ENCODE peak calls at places on chromosome 10, in four cellular contexts. D is heart right ventricle; L is Peyer's patch; N is effector memory CD4-positive, alpha-beta T cell. G is an unnamed sample. For H3K4me1, the result is how much of the 10 kb centered on the place peaks cover.

GRCh38 chr10:133359554-133359971 is 1.7 kb upstream of the FUOM start:
- DNase-seq in D (no peak), L (peak), N (no peak), G (peak)

GRCh38 chr10:35498693-35499092 is 106.4 kb upstream of the GJD4 start:
- DNase-seq in D (no peak), L (no peak), N (no peak), G (no peak)

GRCh38 chr10:20948723-20949327 is 51.7 kb upstream of the NEBL start:
- DNase-seq in D (no peak), L (no peak), N (no peak), G (no peak)

GRCh38 chr10:132752378-132752777 is 33.6 kb downstream of the NKX6-2 start:
- DNase-seq in D (no peak), L (no peak), N (no peak), G (no peak)

GRCh38 chr10:86362566-86363183 is 3.9 kb downstream of the GRID1 start:
- DNase-seq in D (no peak), L (peak), N (no peak), G (no peak)

GRCh38 chr10:33291053-33291592 is 43.3 kb downstream of the NRP1 start:
- DNase-seq in D (no peak), L (no peak), N (no peak), G (no peak)

GRCh38 chr10:12766222-12766621 is 235.3 kb downstream of the CCDC3 start:
- DNase-seq in D (no peak), L (no peak), N (no peak), G (no peak)

GRCh38 chr10:17365402-17365801 is 89.0 kb downstream of the ST8SIA6 start:
- DNase-seq in D (no peak), L (no peak), N (no peak), G (no peak)

GRCh38 chr10:65415318-65415717 is 1510.5 kb upstream of the LRRTM3 start:
- DNase-seq in D (no peak), L (no peak), N (no peak), G (no peak)

GRCh38 chr10:126387931-126388911 is at the start of gene ADAM12:
- DNase-seq in D (peak), L (no peak), N (no peak), G (peak)

GRCh38 chr10:79448732-79449049 is 3.3 kb upstream of the ZCCHC24 start:
- DNase-seq in D (no peak), L (no peak), N (no peak), G (no peak)

GRCh38 chr10:30026080-30026479 is 33.3 kb downstream of the JCAD start:
- DNase-seq in D (no peak), L (no peak), N (no peak), G (no peak)

GRCh38 chr10:133403359-133403758 is 9.4 kb downstream of the MTG1 start:
- DNase-seq in D (no peak), L (peak), N (no peak), G (no peak)

GRCh38 chr10:3807928-3808496 is 23.0 kb upstream of the KLF6 start:
- DNase-seq in D (peak), L (no peak), N (no peak), G (no peak)
- H3K4me1 ChIP-seq in D (under half), L (under half), N (half or more), G (half or more)

GRCh38 chr10:13987472-13987871 is 343.3 kb downstream of the FRMD4A start:
- DNase-seq in D (no peak), L (no peak), N (no peak), G (no peak)
- H3K27ac ChIP-seq in D (no peak), L (no peak), N (no peak), G (no peak)

DNA sequence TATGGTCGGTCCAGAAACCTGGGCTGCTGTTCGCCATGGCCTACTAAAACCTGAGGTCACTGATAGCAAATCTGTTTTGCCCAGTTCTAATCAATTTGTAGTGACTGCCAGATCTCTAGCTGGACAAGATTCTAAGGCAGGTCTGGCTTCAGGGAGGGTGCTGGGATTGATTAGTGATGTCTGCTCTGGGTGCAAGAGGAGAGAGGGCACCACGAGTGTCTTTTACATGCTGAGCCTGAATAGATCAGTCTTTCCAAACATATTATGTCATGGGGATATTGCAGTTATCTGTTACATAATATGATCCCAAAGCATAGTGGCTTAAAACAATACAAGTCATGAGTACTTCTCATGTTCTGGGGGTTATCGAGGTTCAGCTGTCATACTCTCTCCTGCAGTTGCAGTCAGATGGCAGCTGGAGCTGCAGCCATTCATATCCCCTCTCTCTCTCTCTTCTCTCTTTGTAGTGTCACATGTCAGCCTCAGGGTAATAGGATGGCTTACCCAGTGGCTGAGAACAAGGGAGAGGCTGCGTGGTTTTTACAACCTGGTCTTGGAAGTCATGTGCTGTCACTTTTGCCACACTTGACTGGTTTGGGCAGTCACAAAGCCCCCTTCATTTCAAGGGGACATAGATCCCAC is 26.0 kb downstream of the SLC29A3 start:
- DNase-seq in D (no peak), L (no peak), N (no peak), G (no peak)
- H3K4me1 ChIP-seq in D (under half), L (under half), N (under half), G (under half)

GRCh38 chr10:103618027-103618385 is 124.5 kb downstream of the NEURL1 start:
- DNase-seq in D (peak), L (no peak), N (no peak), G (no peak)

GRCh38 chr10:103619424-103620356 is 126.2 kb downstream of the NEURL1 start:
- DNase-seq in D (no peak), L (no peak), N (no peak), G (no peak)

GRCh38 chr10:103620357-103620749 is 126.8 kb downstream of the NEURL1 start:
- DNase-seq in D (no peak), L (no peak), N (no peak), G (no peak)

GRCh38 chr10:103617362-103618026 is 124.0 kb downstream of the NEURL1 start:
- DNase-seq in D (peak), L (no peak), N (no peak), G (no peak)

DNA sequence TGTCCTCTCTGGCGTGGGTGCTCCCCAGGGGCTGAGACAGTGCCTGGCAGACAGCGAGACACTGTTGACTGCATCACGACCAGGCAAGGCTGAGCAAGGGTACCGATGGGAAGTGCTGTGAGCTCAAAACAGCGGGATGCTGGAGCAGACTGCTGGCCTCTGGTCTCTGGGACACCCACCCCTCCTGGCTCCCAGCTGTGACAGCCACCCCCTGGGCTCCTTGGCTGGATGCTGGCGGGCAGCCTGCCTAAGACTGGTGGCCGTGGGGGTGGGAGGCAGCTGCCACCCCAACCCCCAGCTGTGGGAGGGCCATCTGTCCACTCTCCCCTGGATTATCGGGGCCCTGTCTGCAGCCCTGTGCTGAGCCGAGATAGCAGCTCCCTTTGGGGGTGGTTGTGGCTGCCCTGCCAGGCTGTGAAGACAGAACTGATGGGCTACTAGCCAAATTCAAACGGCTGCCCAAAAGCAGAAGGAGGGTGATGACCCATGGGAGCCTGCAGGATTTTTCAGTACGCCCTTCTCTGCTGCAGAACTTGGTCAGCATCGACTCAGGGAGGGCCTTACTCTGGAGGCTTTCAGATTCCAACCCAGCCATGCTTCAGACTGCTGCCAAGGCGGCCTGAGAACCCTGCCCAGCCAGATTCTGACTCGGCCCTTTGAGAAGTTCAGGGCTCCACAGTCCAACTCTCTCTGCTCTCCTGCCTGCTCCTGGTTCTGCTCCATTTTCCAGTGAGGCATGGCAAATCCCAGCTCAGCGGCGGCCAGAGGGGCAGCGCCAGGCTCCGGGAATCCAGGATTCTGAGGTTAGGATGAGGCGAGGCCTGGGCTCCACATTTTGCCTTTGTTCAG is 125.3 kb downstream of the NEURL1 start:
- DNase-seq in D (peak), L (peak), N (no peak), G (no peak)
- H3K27ac ChIP-seq in D (no peak), L (peak), N (no peak), G (no peak)

GRCh38 chr10:124648738-124649137 is 95.4 kb downstream of the FAM53B start:
- DNase-seq in D (peak), L (peak), N (peak), G (peak)
- H3K4me1 ChIP-seq in D (half or more), L (half or more), N (half or more), G (half or more)

GRCh38 chr10:70851597-70852475 is 36.1 kb downstream of the SGPL1 start:
- DNase-seq in D (no peak), L (no peak), N (no peak), G (no peak)

GRCh38 chr10:70849582-70850016 is 33.9 kb downstream of the SGPL1 start:
- DNase-seq in D (no peak), L (no peak), N (no peak), G (no peak)

GRCh38 chr10:70853031-70853430 is 35.3 kb downstream of the PCBD1 start:
- DNase-seq in D (no peak), L (no peak), N (no peak), G (no peak)

GRCh38 chr10:70847666-70848360 is 32.1 kb downstream of the SGPL1 start:
- DNase-seq in D (no peak), L (no peak), N (no peak), G (no peak)

DNA sequence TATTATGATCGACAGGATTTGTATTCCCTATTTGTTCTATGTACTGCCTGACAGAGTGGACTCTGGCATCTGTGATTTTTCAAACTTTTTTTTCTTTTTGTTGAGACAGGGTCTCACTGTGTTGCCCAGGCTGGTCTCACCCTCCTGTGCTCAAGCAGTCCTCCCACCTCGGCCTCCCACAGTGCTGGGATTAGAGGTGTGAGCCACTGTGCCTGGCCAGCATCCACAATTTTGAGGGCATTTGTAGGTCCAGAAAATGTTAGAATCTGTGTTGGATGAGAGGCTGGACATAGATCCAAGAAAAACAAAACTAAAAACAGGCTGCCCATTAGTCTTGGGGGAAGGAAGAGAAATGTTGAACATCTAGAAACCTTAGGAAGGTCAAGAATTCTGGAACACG is 34.3 kb downstream of the SGPL1 start:
- DNase-seq in D (no peak), L (no peak), N (no peak), G (no peak)
- H3K27ac ChIP-seq in D (no peak), L (no peak), N (no peak), G (no peak)

DNA sequence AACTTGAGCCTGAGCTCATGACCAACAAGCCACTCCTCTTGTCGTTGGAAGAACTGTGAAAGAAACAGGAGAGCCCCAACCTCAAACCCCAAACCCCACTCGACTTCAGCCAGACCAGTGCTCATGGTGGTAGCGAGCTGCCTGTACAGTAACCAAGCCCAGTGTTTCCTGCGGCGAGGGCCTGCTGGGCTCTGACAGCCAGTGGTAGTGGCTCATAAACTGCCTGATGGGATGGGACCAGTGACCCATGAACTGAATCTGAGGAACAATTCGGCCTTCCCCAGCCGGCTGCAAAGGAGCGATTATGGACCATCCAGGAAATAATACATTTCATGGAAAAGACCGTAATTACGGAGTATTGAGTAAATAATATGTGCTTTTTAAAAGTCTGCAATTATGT is 191.9 kb downstream of the RPS24 start:
- DNase-seq in D (no peak), L (no peak), N (no peak), G (no peak)
- H3K4me1 ChIP-seq in D (under half), L (under half), N (under half), G (under half)

GRCh38 chr10:8967004-8967530 is 912.6 kb downstream of the GATA3 start:
- DNase-seq in D (no peak), L (no peak), N (no peak), G (no peak)
- H3K27ac ChIP-seq in D (no peak), L (no peak), N (no peak), G (no peak)

GRCh38 chr10:91214906-91215305 is 5.6 kb upstream of the PCGF5 start:
- DNase-seq in D (no peak), L (no peak), N (no peak), G (no peak)
- H3K4me1 ChIP-seq in D (under half), L (under half), N (under half), G (under half)